ENCODE peak calls at places on chromosome 1, in six cellular contexts. H is T-helper 17 cell; I is NCI-H345; C is colonic mucosa; J is CD8-positive, alpha-beta T cell; Q is stimulated activated CD8-positive, alpha-beta memory T cell treated with anti-CD3 and anti-CD28 coated beads, Interleukin-12 subunit alpha, Interleukin-12 subunit beta, amount 100 ng/mL, for 1 hour. N is an unnamed sample.

GRCh38 chr1:24717867-24718650 is 27.2 kb upstream of the CLIC4 start:
- DNase-seq in H (no peak), I (no peak), C (no peak), J (no peak), Q (no peak), N (no peak)

GRCh38 chr1:211656728-211657127 is 18.7 kb downstream of the NEK2 start:
- DNase-seq in H (no peak), I (no peak), C (no peak), J (no peak), Q (no peak), N (no peak)

GRCh38 chr1:181149326-181150000 is 61.0 kb downstream of the IER5 start:
- DNase-seq in H (peak), I (peak), C (no peak), J (peak), Q (peak), N (peak)

GRCh38 chr1:28248273-28249012 is 10.9 kb upstream of the SESN2 start:
- DNase-seq in H (peak), I (peak), C (peak), J (peak), Q (peak), N (peak)

GRCh38 chr1:55427576-55427975 is 212.4 kb upstream of the USP24 start:
- DNase-seq in H (no peak), I (no peak), C (no peak), J (no peak), Q (no peak), N (no peak)

GRCh38 chr1:53362851-53363642 is 35.2 kb upstream of the LRP8 start:
- DNase-seq in H (no peak), I (no peak), C (peak), J (no peak), Q (no peak), N (no peak)

GRCh38 chr1:162530318-162530984 is 31.1 kb upstream of the UAP1 start:
- DNase-seq in H (no peak), I (no peak), C (no peak), J (no peak), Q (no peak), N (no peak)

GRCh38 chr1:11204396-11205190 is 15.4 kb downstream of the ANGPTL7 start:
- DNase-seq in H (no peak), I (no peak), C (no peak), J (no peak), Q (no peak), N (no peak)

GRCh38 chr1:7299994-7300393 is 471.1 kb upstream of the VAMP3 start:
- DNase-seq in H (no peak), I (no peak), C (peak), J (no peak), Q (no peak), N (no peak)

GRCh38 chr1:170661646-170662411 is 2.1 kb upstream of the PRRX1 start:
- DNase-seq in H (no peak), I (no peak), C (no peak), J (no peak), Q (no peak), N (no peak)

GRCh38 chr1:70429219-70429618 is 18.2 kb downstream of the CTH start:
- DNase-seq in H (no peak), I (no peak), C (no peak), J (no peak), Q (no peak), N (no peak)

GRCh38 chr1:70358921-70359564 is 4.5 kb upstream of the ANKRD13C start:
- DNase-seq in H (no peak), I (no peak), C (no peak), J (no peak), Q (no peak), N (no peak)